ENCODE peak calls at places on chromosomes 3 and 15, in seven cellular contexts. M is HCT116, W is NT2/D1, C is K562, E is SK-N-SH, D is GM12878, I is H1. R is an unnamed sample.

GRCh38 chr3:46089237-46090011 is 62.1 kb upstream of the XCR1 start:
- DNase-seq in M (no peak), W (no peak), C (no peak), E (no peak), D (peak; percentile 78), I (no peak), R (no peak)

GRCh38 chr15:57947781-57948180 is 117.7 kb downstream of the ALDH1A2 start:
- DNase-seq in M (no peak), W (peak; percentile 27), C (no peak), E (peak; percentile 32), D (no peak), I (no peak), R (no peak)

GRCh38 chr3:120224249-120224648 is 60.8 kb downstream of the GPR156 start:
- DNase-seq in M (no peak), W (no peak), C (no peak), E (no peak), D (no peak), I (no peak), R (no peak)

GRCh38 chr3:173584093-173584833 is 186.7 kb downstream of the NLGN1 start:
- DNase-seq in M (peak; percentile 3), W (peak; percentile 56), C (peak; percentile 5), E (peak; percentile 57), D (no peak), I (peak; percentile 76), R (no peak)

GRCh38 chr15:98034731-98035130 is 74.2 kb downstream of the ARRDC4 start:
- DNase-seq in M (no peak), W (no peak), C (no peak), E (no peak), D (no peak), I (no peak), R (no peak)

GRCh38 chr3:64345351-64345750 is 120.1 kb upstream of the PRICKLE2 start:
- DNase-seq in M (no peak), W (no peak), C (no peak), E (peak; percentile 9), D (no peak), I (no peak), R (no peak)

GRCh38 chr3:129031476-129032215 is 28.9 kb upstream of the GP9 start:
- DNase-seq in M (no peak), W (no peak), C (no peak), E (no peak), D (no peak), I (no peak), R (no peak)

GRCh38 chr3:46187876-46188275 is 20.2 kb downstream of the CCR1 start:
- DNase-seq in M (peak; percentile 7), W (no peak), C (peak; percentile 8), E (no peak), D (no peak), I (no peak), R (no peak)

GRCh38 chr3:17302774-17303173 is 418.0 kb downstream of the PLCL2 start:
- DNase-seq in M (no peak), W (no peak), C (no peak), E (no peak), D (no peak), I (no peak), R (no peak)

DNA sequence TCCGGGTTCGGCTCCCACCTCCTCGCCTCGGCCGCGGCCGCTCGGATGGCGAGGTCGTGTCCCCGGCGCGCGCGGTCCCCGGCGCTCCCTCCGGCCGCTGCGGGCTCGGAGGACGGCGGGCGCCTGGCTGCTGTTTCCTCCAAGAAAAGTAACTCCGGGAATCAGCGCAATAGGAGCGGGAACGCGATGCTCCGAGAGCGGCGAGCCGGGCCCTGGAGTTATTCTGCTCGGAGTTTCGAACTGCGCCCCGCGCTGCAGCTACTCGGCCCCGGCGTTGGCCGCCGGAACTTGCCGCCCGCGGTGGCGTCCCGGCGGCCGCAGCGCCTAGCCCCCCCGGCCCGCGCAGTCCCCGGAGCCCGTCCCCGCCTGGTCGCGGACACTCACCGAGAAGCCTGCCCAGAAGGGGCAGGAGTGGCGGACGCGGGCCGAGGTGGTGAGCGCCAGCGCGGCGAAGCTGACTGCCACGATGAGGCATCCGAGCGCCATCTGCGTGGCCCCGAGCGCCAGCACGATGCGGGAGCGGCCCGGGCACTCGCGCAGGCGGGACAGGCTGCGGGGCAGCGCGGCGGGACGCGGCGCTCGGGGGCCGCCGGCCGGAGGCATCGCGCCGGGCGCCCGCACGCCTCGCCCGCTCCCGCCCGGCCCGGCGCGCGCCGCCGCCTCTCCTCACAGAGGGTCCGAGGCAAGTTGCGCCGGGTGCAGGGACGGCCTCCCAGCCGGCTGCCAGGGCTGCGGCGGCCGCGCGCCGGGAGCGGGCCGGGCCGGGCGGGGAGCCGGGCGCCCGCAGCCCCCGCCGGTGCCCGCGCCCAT is 251.9 kb downstream of the TJP1 start:
- DNase-seq in M (no peak), W (no peak), C (no peak), E (peak; percentile 76), D (no peak), I (peak; percentile 70), R (no peak)
- TF ChIP-seq YY1 in M (no peak), W (no peak), C (no peak), E (no peak), D (no peak), I (no peak), R (no peak)

GRCh38 chr15:91032919-91033803 is 10.8 kb upstream of the VPS33B start:
- DNase-seq in M (peak; percentile 83), W (peak; percentile 54), C (peak; percentile 84), E (peak; percentile 40), D (no peak), I (peak; percentile 94), R (peak; percentile 75)
- TF ChIP-seq YY1 in M (peak; percentile 35), W (no peak), C (no peak), E (no peak), D (no peak), I (peak; percentile 18), R (no peak)

GRCh38 chr15:62927196-62927595 is 115.4 kb upstream of the TPM1 start:
- DNase-seq in M (no peak), W (no peak), C (no peak), E (no peak), D (no peak), I (no peak), R (no peak)

GRCh38 chr15:62922514-62922913 is 120.0 kb upstream of the TPM1 start:
- DNase-seq in M (no peak), W (no peak), C (no peak), E (no peak), D (no peak), I (no peak), R (no peak)

GRCh38 chr15:62928996-62929350 is 113.6 kb upstream of the TPM1 start:
- DNase-seq in M (peak; percentile 10), W (no peak), C (no peak), E (no peak), D (no peak), I (no peak), R (peak; percentile 13)

GRCh38 chr15:62928242-62928995 is 114.1 kb upstream of the TPM1 start:
- DNase-seq in M (no peak), W (no peak), C (peak; percentile 34), E (peak; percentile 60), D (no peak), I (no peak), R (peak; percentile 37)

DNA sequence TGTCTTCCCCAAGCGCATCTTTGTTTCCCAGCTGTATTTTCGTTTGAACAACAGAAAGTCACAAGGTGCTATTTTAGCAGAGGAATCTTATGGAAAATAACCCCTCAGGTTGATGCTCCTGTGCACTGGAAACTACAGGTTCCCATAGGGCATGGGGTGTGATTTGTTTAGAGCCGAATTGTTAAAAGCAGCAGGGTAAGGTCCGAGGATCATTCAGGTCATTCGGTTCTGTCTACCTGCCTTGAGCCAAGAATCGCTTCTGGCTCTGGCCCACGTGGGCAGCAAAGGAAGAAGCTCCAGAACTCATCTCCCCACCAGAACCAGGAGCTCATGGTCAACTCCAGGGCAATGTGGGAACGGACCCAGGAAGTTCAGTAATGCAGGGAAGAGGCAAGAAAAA is 116.7 kb upstream of the TPM1 start:
- DNase-seq in M (no peak), W (no peak), C (no peak), E (no peak), D (no peak), I (no peak), R (no peak)
- TF ChIP-seq YY1 in M (no peak), W (no peak), C (no peak), E (no peak), D (no peak), I (no peak), R (no peak)

DNA sequence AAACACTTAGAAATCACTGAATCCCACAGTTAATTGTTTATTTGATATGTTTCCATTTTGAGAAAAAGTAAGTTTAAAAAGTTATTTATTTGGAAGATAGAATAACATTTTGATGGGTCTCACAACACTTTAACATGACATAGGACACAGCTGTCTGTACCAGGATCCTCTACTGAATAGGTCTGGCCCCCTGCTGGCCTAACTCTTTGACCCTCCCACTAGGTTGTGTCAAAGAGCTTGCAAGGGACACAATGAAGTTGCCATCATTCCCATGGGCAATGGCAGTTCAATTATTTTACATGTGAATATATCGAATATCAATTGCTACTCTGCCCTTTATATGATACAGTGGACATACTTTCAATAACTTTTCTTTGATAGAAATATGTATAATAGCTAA is 138.9 kb downstream of the EPHA3 start:
- DNase-seq in M (no peak), W (peak; percentile 60), C (no peak), E (no peak), D (no peak), I (peak; percentile 62), R (no peak)
- TF ChIP-seq YY1 in M (no peak), W (no peak), C (no peak), E (no peak), D (no peak), I (no peak), R (no peak)

GRCh38 chr3:126081618-126082333 is 2.1 kb downstream of the SLC41A3 start:
- DNase-seq in M (peak; percentile 48), W (no peak), C (peak; percentile 13), E (peak; percentile 50), D (no peak), I (no peak), R (peak; percentile 29)
- TF ChIP-seq YY1 in M (no peak), W (no peak), C (no peak), E (no peak), D (no peak), I (no peak), R (no peak)

GRCh38 chr15:92068121-92068520 is 214.6 kb downstream of the SLCO3A1 start:
- DNase-seq in M (no peak), W (no peak), C (no peak), E (no peak), D (peak; percentile 55), I (no peak), R (no peak)
- TF ChIP-seq YY1 in M (no peak), W (no peak), C (no peak), E (no peak), D (no peak), I (no peak), R (no peak)

R was measured in HepG2.